ENCODE peak calls at places on chromosomes 6 and 20, in four cellular contexts. X is upper lobe of right lung, L is left ventricle myocardium inferior, G is cardiac muscle cell. P is an unnamed sample.
A peak's percentile ranks its signal among the peaks of the same experiment; 100 is the strongest.

GRCh38 chr6:4085329-4085695 is 6.4 kb upstream of the FAM217A start:
- DNase-seq in X (no peak), L (no peak), G (no peak), P (no peak)

GRCh38 chr6:87364602-87365252 is 20.1 kb downstream of the C6orf163 start:
- DNase-seq in X (no peak), L (no peak), G (no peak), P (no peak)

GRCh38 chr20:31642837-31643236 is 5.1 kb downstream of the COX4I2 start:
- DNase-seq in X (no peak), L (no peak), G (no peak), P (no peak)

GRCh38 chr6:5181494-5182287 is 79.1 kb downstream of the LYRM4 start:
- DNase-seq in X (no peak), L (no peak), G (no peak), P (no peak)

GRCh38 chr6:70547905-70548304 is 18.8 kb upstream of the SDHAF4 start:
- DNase-seq in X (no peak), L (no peak), G (no peak), P (no peak)

GRCh38 chr6:133705071-133705470 is 183.8 kb upstream of the TCF21 start:
- DNase-seq in X (no peak), L (no peak), G (no peak), P (no peak)

GRCh38 chr6:152673233-152673632 is 24.5 kb upstream of the MYCT1 start:
- DNase-seq in X (no peak), L (no peak), G (no peak), P (no peak)

GRCh38 chr6:110689275-110689935 is 125.9 kb downstream of the CDK19 start:
- DNase-seq in X (no peak), L (no peak), G (no peak), P (no peak)

GRCh38 chr6:125804264-125804663 is 13.5 kb downstream of the NCOA7 start:
- DNase-seq in X (no peak), L (no peak), G (no peak), P (no peak)

GRCh38 chr20:14997791-14998190 is 660.4 kb upstream of the FLRT3 start:
- DNase-seq in X (no peak), L (no peak), G (no peak), P (no peak)

GRCh38 chr6:165618241-165618640 is 44.8 kb downstream of the PDE10A start:
- DNase-seq in X (no peak), L (no peak), G (no peak), P (no peak)

GRCh38 chr20:57658447-57659130 is 38.4 kb upstream of the ZBP1 start:
- DNase-seq in X (peak; percentile 62), L (peak; percentile 6), G (no peak), P (no peak)

GRCh38 chr6:150373260-150373701 is 4.5 kb downstream of the IYD start:
- DNase-seq in X (no peak), L (peak; percentile 34), G (no peak), P (no peak)

GRCh38 chr20:37800618-37801017 is 102.3 kb upstream of the VSTM2L start:
- DNase-seq in X (no peak), L (no peak), G (no peak), P (no peak)

DNA sequence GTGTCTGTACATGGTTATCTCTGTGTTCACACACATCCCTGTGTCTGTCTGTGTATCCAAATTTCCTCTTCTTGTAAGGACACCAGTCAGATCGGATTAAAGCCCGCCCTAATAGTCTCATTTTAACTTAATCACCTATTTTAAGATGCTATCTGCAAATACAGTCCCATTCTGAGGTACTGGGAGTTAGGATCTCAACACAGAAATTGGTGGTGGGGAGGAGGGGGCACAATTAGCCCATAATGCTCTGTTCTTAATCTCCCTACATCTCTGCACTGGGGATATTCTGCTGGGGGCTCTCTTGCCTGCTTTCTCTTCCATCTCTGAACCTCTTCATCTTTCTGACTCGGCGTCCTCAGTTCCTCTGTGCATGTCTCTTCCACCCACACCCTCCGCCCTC is 320.7 kb downstream of the CDC5L start:
- DNase-seq in X (no peak), L (no peak), G (no peak), P (no peak)
- H3K27ac ChIP-seq in X (no peak overlapping the region), L (no peak overlapping the region), G (no peak overlapping the region), P (no peak overlapping the region)

GRCh38 chr20:1895674-1896496 is 678 bp downstream of the SIRPA start:
- DNase-seq in X (no peak), L (no peak), G (no peak), P (no peak)
- H3K4me1 ChIP-seq in X (peaks cover 24% of the 10 kb centered on the region), L (peaks cover 63% of the 10 kb centered on the region), G (peaks cover 35% of the 10 kb centered on the region), P (no peaks in the 10 kb centered on the region)

DNA sequence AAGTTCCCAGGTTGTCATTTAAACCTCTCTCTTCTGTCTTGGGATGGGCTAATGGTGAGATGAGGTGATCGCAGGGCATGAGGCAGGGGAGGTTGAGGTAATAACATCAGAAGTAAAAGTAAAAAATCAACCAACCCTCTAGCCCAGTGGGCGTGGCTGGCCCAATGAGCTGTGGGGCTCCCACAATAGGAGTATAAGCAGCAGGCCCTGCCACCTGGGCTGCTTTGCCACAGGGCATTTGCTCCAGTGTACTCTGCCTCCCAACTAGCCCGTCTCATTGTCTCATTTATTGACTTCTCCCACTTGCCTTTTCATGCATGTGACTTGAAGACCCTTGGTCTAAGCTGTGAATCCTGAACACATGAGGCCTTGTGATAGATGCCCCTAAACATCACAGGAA is 62.8 kb downstream of the PHACTR3 start:
- DNase-seq in X (no peak), L (no peak), G (no peak), P (no peak)
- H3K9me3 ChIP-seq in X (no peaks in the 10 kb centered on the region), L (no peaks in the 10 kb centered on the region), G (no peaks in the 10 kb centered on the region), P (no peaks in the 10 kb centered on the region)

GRCh38 chr6:157987788-157988699 is 6.4 kb downstream of the SYNJ2 start:
- DNase-seq in X (no peak), L (no peak), G (no peak), P (no peak)

GRCh38 chr6:157991067-157991432 is 9.4 kb downstream of the SYNJ2 start:
- DNase-seq in X (peak; percentile 23), L (no peak), G (no peak), P (no peak)

GRCh38 chr6:157988700-157989063 is 7.0 kb downstream of the SYNJ2 start:
- DNase-seq in X (peak; percentile 11), L (no peak), G (no peak), P (no peak)

GRCh38 chr6:157989541-157990289 is 8.1 kb downstream of the SYNJ2 start:
- DNase-seq in X (peak; percentile 68), L (peak; percentile 80), G (peak; percentile 15), P (peak; percentile 89)

GRCh38 chr6:157990321-157991066 is 8.8 kb downstream of the SYNJ2 start:
- DNase-seq in X (peak; percentile 58), L (no peak), G (no peak), P (no peak)
- H3K27ac ChIP-seq in X (no peak overlapping the region), L (peak overlapping the region; percentile 71), G (no peak overlapping the region), P (no peak overlapping the region)

GRCh38 chr20:23153696-23154341 is 67.7 kb upstream of the CD93 start:
- DNase-seq in X (no peak), L (no peak), G (no peak), P (no peak)

GRCh38 chr20:23157741-23158140 is 71.6 kb upstream of the CD93 start:
- DNase-seq in X (no peak), L (no peak), G (no peak), P (peak; percentile 28)

GRCh38 chr20:23156842-23157423 is 70.8 kb upstream of the CD93 start:
- DNase-seq in X (no peak), L (no peak), G (no peak), P (no peak)

GRCh38 chr20:23155141-23155590 is 69.0 kb upstream of the CD93 start:
- DNase-seq in X (no peak), L (no peak), G (peak; percentile 70), P (no peak)

GRCh38 chr20:23156170-23156841 is 70.2 kb upstream of the CD93 start:
- DNase-seq in X (no peak), L (no peak), G (no peak), P (no peak)
- H3K4me1 ChIP-seq in X (peaks cover 45% of the 10 kb centered on the region), L (peaks cover 76% of the 10 kb centered on the region), G (peaks cover 39% of the 10 kb centered on the region), P (peaks cover 13% of the 10 kb centered on the region)

DNA sequence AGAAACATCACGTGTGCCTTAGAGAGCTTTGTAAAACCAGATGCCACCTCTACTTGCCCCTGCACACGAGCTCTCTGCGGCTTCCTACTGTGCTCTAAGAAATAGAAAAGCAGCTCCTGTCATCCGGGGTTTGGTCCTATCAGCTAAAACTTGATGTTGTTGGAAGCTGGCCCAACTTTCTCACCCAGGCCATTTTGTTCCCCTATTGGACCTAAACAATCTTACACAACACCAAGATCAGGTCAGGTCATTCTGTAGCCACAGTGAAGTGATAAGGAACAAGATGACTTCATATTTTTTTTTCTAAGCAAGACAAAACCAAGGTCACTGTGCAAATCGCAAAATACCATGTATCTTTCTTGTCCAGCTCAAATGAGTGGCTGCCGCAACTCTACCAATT is 486.0 kb downstream of the PTPRT start:
- DNase-seq in X (no peak), L (no peak), G (no peak), P (no peak)
- H3K9me3 ChIP-seq in X (no peaks in the 10 kb centered on the region), L (peaks cover 12% of the 10 kb centered on the region), G (no peaks in the 10 kb centered on the region), P (no peaks in the 10 kb centered on the region)

DNA sequence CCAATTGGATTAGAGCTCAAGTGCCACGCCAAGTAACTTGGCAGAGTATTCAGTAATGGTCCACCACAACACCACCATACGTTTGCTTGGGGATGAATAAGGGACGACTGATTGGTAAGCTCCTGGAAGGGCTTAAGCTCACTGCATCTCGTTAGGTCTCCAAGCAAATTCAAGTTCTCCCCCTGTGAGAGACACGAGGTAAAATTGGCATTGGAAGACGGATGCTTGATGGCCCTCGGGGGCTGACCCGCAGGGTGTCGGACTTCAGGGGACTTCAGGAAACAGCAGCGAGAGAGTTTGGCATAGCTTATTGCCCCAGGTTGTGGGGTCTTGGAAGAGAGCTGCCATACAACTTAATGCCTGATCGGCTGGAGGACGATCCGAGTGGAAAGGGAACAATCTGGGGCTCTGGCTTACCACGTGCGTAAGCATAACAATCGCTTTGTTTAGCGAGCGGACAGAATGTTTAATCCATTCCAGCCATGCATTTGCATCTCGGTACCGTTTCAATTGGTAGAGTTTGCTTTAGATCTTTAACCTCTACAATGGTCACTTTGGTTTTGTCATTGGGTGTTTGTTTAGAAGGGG is 4.8 kb upstream of the ZNFX1 start:
- DNase-seq in X (no peak), L (no peak), G (no peak), P (no peak)
- H3K27ac ChIP-seq in X (no peak overlapping the region), L (no peak overlapping the region), G (no peak overlapping the region), P (no peak overlapping the region)